ENCODE peak calls at places on chromosomes 12 and 14, in four cellular contexts. L, X, D and C are unnamed samples.
A peak's percentile ranks its signal among the peaks of the same experiment; 100 is the strongest.

GRCh38 chr14:94018308-94018707 is 7.8 kb upstream of the OTUB2 start:
- DNase-seq in L (no peak), D (no peak), X (no peak), C (no peak)

GRCh38 chr14:55964081-55964480 is 154.1 kb upstream of the PELI2 start:
- DNase-seq in D (no peak), X (no peak), L (no peak), C (no peak)

GRCh38 chr14:64220466-64220865 is 73.7 kb downstream of the ESR2 start:
- DNase-seq in L (no peak), D (no peak), X (no peak), C (no peak)

GRCh38 chr12:62270384-62270783 is 10.2 kb downstream of the USP15 start:
- DNase-seq in D (no peak), L (no peak), X (no peak), C (no peak)

GRCh38 chr12:128810182-128811127 is 13.3 kb downstream of the SLC15A4 start:
- DNase-seq in L (no peak), X (peak; percentile 79), D (no peak), C (no peak)

GRCh38 chr12:110335481-110336045 is 54.5 kb downstream of the ATP2A2 start:
- DNase-seq in L (no peak), X (no peak), D (no peak), C (no peak)

GRCh38 chr12:27032679-27033078 is 10.3 kb downstream of the MED21 start:
- DNase-seq in D (no peak), X (no peak), L (no peak), C (no peak)

GRCh38 chr12:2413999-2414792 is 361.4 kb downstream of the CACNA1C start:
- DNase-seq in D (no peak), L (no peak), X (no peak), C (no peak)

GRCh38 chr14:20676072-20676471 is 8.3 kb upstream of the RNASE4 start:
- DNase-seq in D (no peak), X (no peak), L (no peak), C (no peak)

GRCh38 chr12:54166543-54167499 is 22.0 kb downstream of the SMUG1 start:
- DNase-seq in D (no peak), L (no peak), X (no peak), C (no peak)

GRCh38 chr12:125610971-125611370 is 545.7 kb downstream of the AACS start:
- DNase-seq in L (no peak), X (no peak), D (no peak), C (no peak)

GRCh38 chr12:13387074-13387473 is 190.5 kb downstream of the EMP1 start:
- DNase-seq in D (no peak), X (no peak), L (no peak), C (no peak)

GRCh38 chr12:59158066-59158465 is 237.8 kb upstream of the LRIG3 start:
- DNase-seq in X (no peak), L (no peak), D (no peak), C (no peak)

GRCh38 chr12:40248585-40249297 is 23.9 kb downstream of the LRRK2 start:
- DNase-seq in X (peak; percentile 38), D (no peak), L (no peak), C (peak; percentile 76)

GRCh38 chr12:34287437-34287836 is 265.1 kb downstream of the ALG10 start:
- DNase-seq in D (no peak), L (no peak), X (no peak), C (no peak)

GRCh38 chr14:54789166-54789565 is 113.5 kb downstream of the GCH1 start:
- DNase-seq in L (no peak), D (no peak), X (no peak), C (no peak)

GRCh38 chr12:47079365-47079893 is at the start of gene PCED1B:
- DNase-seq in X (peak; percentile 85), L (peak; percentile 42), D (peak; percentile 71), C (peak; percentile 67)

GRCh38 chr12:22046090-22046967 is at the start of gene CMAS:
- DNase-seq in L (peak; percentile 73), D (peak; percentile 59), X (peak; percentile 83), C (peak; percentile 77)

GRCh38 chr12:88595697-88596096 is 15.4 kb upstream of the KITLG start:
- DNase-seq in X (no peak), D (no peak), L (no peak), C (no peak)

GRCh38 chr12:90366286-90366685 is 588.7 kb downstream of the CCER1 start:
- DNase-seq in D (peak; percentile 7), L (no peak), X (peak; percentile 65), C (no peak)

GRCh38 chr14:49896956-49897355 is 4.1 kb downstream of the ARF6 start:
- DNase-seq in L (no peak), D (no peak), X (no peak), C (no peak)

GRCh38 chr14:49895480-49895879 is 2.6 kb downstream of the ARF6 start:
- DNase-seq in X (peak; percentile 47), L (no peak), D (no peak), C (peak; percentile 39)

GRCh38 chr14:49892301-49892635 is 614 bp upstream of the ARF6 start:
- DNase-seq in L (peak; percentile 51), X (peak; percentile 92), D (peak; percentile 92), C (peak; percentile 70)

GRCh38 chr14:49892636-49893308 is at the start of gene ARF6:
- DNase-seq in D (peak; percentile 97), X (peak; percentile 100), L (peak; percentile 97), C (peak; percentile 97)

DNA sequence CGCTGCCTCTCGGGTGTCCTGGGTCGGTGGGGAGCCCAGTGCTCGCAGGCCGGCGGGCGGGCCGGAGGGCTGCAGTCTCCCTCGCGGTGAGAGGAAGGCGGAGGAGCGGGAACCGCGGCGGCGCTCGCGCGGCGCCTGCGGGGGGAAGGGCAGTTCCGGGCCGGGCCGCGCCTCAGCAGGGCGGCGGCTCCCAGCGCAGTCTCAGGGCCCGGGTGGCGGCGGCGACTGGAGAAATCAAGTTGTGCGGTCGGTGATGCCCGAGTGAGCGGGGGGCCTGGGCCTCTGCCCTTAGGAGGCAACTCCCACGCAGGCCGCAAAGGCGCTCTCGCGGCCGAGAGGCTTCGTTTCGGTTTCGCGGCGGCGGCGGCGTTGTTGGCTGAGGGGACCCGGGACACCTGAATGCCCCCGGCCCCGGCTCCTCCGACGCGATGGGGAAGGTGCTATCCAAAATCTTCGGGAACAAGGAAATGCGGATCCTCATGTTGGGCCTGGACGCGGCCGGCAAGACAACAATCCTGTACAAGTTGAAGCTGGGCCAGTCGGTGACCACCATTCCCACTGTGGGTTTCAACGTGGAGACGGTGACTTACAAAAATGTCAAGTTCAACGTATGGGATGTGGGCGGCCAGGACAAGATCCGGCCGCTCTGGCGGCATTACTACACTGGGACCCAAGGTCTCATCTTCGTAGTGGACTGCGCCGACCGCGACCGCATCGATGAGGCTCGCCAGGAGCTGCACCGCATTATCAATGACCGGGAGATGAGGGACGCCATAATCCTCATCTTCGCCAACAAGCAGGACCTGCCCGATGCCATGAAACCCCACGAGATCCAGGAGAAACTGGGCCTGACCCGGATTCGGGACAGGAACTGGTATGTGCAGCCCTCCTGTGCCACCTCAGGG is 679 bp downstream of the ARF6 start:
- DNase-seq in D (peak; percentile 42), X (peak; percentile 85), L (peak; percentile 29), C (peak; percentile 60)
- H3K4me1 ChIP-seq in D (peaks cover 8% of the 10 kb centered on the region), X (peaks cover 29% of the 10 kb centered on the region), L (no peaks in the 10 kb centered on the region), C (peaks cover 14% of the 10 kb centered on the region)

GRCh38 chr12:57727758-57728395 is 10.7 kb downstream of the AGAP2 start:
- DNase-seq in L (no peak), D (no peak), X (no peak), C (no peak)

GRCh38 chr12:57726884-57727757 is 11.4 kb downstream of the AGAP2 start:
- DNase-seq in L (no peak), D (peak; percentile 52), X (peak; percentile 69), C (no peak)

GRCh38 chr12:57725851-57726150 is 12.7 kb downstream of the AGAP2 start:
- DNase-seq in D (no peak), L (no peak), X (no peak), C (no peak)

GRCh38 chr12:57724936-57725740 is 13.4 kb downstream of the AGAP2 start:
- DNase-seq in L (no peak), X (no peak), D (no peak), C (no peak)

DNA sequence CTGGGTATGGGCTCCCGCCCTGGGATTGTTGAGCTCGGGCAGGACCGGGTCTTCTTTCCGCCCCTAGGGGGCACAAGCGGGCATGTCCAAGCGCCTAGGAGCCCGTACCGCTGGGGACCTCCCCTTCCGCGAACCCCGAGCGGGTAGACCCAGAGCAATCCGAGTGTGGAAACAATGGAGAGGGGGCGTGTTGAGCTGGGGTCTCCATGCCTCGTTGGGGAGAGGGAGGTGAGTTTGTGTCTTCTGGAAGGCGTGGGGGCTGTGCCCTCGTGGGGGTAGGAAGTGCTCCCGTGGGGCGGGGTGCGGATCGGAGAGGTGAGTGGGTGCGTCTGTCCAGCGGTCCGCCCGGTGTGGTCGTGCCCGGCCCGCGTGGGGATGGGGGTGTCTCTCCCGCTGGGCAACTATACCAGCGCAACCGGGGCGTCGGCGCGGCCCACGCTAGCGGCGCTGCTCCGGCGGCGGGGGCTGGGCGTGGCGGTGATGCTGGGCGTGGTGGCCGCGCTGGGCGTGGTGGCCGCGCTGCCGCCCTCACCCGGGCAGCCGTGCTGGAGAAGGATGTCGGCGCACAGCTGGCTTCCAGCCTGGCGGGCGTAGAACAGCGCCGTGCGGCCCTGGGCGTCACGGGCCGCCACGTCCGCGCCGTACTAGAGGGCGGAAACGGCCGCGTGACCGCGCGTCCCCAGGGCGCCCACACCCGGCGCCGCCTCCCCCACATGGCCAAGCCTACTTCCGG is 12.2 kb downstream of the AGAP2 start:
- DNase-seq in X (peak; percentile 95), D (peak; percentile 83), L (peak; percentile 78), C (peak; percentile 73)
- H3K4me2 ChIP-seq in X (peak overlapping the region; percentile 87), D (peak overlapping the region; percentile 92), L (peak overlapping the region; percentile 99), C (peak overlapping the region; percentile 95)

DNA sequence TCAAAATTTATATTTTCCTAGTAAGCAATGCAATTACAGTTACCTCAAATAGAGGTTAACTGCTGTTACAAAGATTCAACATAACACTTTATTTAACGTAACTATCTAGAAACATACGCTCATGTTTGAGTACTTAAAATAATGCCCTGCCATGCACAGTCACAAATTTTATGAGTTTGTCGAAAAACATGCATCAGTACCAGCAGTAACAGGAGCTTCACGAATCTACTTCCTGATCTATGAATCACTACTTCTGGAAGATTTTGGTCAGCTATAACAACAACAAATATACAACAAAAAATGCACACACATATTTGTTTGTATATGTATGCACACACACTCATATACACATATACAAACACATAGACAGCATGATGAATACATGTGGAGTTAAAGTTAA is 881.8 kb downstream of the FSCB start:
- DNase-seq in X (no peak), D (no peak), L (no peak), C (no peak)
- H2AFZ ChIP-seq in X (no peak overlapping the region), D (no peak overlapping the region), L (no peak overlapping the region), C (no peak overlapping the region)

GRCh38 chr12:52271157-52271556 is 3.3 kb upstream of the KRT86 start:
- DNase-seq in D (peak; percentile 40), X (peak; percentile 51), L (no peak), C (no peak)

GRCh38 chr12:52277486-52278245 is 3.2 kb downstream of the KRT86 start:
- DNase-seq in X (no peak), D (peak; percentile 42), L (no peak), C (no peak)

GRCh38 chr12:52275686-52276085 is 1.2 kb downstream of the KRT86 start:
- DNase-seq in X (no peak), D (no peak), L (no peak), C (no peak)

GRCh38 chr12:52270541-52271070 is 3.8 kb upstream of the KRT86 start:
- DNase-seq in X (no peak), D (no peak), L (no peak), C (no peak)

DNA sequence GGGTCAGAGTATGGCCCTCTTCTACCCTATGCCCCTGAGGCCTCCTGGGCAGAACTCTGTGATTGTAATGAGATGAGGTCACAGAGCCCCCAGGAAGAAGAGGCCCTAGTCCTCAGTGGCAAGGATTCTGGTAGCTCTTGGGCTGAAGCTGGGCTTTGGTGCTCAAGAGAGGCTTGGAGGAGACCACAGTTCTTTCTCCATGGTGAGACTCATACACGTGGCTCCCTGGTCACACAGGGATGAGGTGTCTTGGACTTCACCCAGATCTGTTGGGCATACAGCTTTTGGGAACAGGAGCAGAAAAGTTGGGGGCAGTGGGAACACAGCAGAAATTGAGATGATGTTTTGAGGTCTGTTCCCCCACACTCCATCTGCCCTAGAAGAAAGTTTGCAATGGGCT is at the start of gene KRT86:
- DNase-seq in D (no peak), X (peak; percentile 26), L (no peak), C (no peak)
- H3K4me1 ChIP-seq in D (peaks cover 7% of the 10 kb centered on the region), X (peaks cover 10% of the 10 kb centered on the region), L (peaks cover 10% of the 10 kb centered on the region), C (peaks cover 20% of the 10 kb centered on the region)